ENCODE peak calls at places on chromosomes 11 and 22, in nine cellular contexts. B is HepG2, G is AG04450, T is BJ, X is uterus, H is lower lobe of right lung, R is upper lobe of right lung, S is cardiac fibroblast, I is adrenal gland. E is an unnamed sample.

GRCh38 chr11:78395597-78395996 is 22.0 kb downstream of the GAB2 start:
- DNase-seq in B (no peak), G (no peak), T (no peak), X (no peak), H (no peak), R (no peak), S (no peak), I (no peak), E (no peak)

GRCh38 chr11:77473801-77474508 is at the start of gene PAK1:
- DNase-seq in B (peak), G (peak), T (no peak), X (peak), H (peak), R (peak), S (peak), I (peak), E (peak)

GRCh38 chr11:110984147-110984546 is 261.4 kb upstream of the POU2AF2 start:
- DNase-seq in B (no peak), G (peak), T (no peak), X (no peak), H (no peak), R (no peak), S (peak), I (no peak), E (peak)

GRCh38 chr22:23759566-23759965 is 3.2 kb upstream of the C22orf15 start:
- DNase-seq in B (no peak), G (no peak), T (no peak), X (no peak), H (no peak), R (no peak), S (no peak), I (no peak), E (no peak)

GRCh38 chr11:1195690-1196515 is 27.0 kb upstream of the MUC5B start:
- DNase-seq in B (no peak), G (no peak), T (no peak), X (peak), H (peak), R (peak), S (no peak), I (no peak), E (no peak)

GRCh38 chr11:108944486-108945178 is 279.8 kb downstream of the DDX10 start:
- DNase-seq in B (no peak), G (no peak), T (no peak), X (no peak), H (no peak), R (no peak), S (no peak), I (no peak), E (no peak)

GRCh38 chr11:1453611-1454386 is 32.8 kb downstream of the MOB2 start:
- DNase-seq in B (peak), G (no peak), T (no peak), X (peak), H (no peak), R (no peak), S (no peak), I (no peak), E (no peak)

GRCh38 chr11:83510530-83511449 is 224.6 kb upstream of the CCDC90B start:
- DNase-seq in B (no peak), G (no peak), T (no peak), X (no peak), H (no peak), R (no peak), S (no peak), I (no peak), E (no peak)

GRCh38 chr22:49183826-49184216 is 643.9 kb downstream of the BRD1 start:
- DNase-seq in B (no peak), G (no peak), T (no peak), X (no peak), H (peak), R (no peak), S (no peak), I (no peak), E (no peak)

GRCh38 chr11:83483808-83484207 is 197.6 kb upstream of the CCDC90B start:
- DNase-seq in B (no peak), G (no peak), T (no peak), X (no peak), H (no peak), R (no peak), S (no peak), I (no peak), E (no peak)

GRCh38 chr11:41256060-41256459 is 203.4 kb downstream of the LRRC4C start:
- DNase-seq in B (no peak), G (no peak), T (no peak), X (no peak), H (no peak), R (no peak), S (no peak), I (no peak), E (no peak)

GRCh38 chr11:91798240-91798639 is 426.4 kb upstream of the FAT3 start:
- DNase-seq in B (no peak), G (no peak), T (no peak), X (no peak), H (no peak), R (no peak), S (no peak), I (no peak), E (no peak)

GRCh38 chr11:45264839-45265515 is 21.2 kb downstream of the SYT13 start:
- DNase-seq in B (peak), G (peak), T (peak), X (no peak), H (no peak), R (no peak), S (peak), I (no peak), E (peak)

GRCh38 chr11:119363874-119364590 is 17.5 kb downstream of the USP2 start:
- DNase-seq in B (no peak), G (no peak), T (no peak), X (peak), H (peak), R (peak), S (no peak), I (peak), E (peak)
- TF ChIP-seq CTCF in B (no peak), G (no peak), T (no peak), X (no peak), H (no peak), R (no peak), S (no peak), I (no peak), E (no peak)

GRCh38 chr11:128586689-128587088 is 669 bp downstream of the ETS1 start:
- DNase-seq in B (no peak), G (no peak), T (no peak), X (no peak), H (no peak), R (no peak), S (no peak), I (no peak), E (no peak)
- H3K4me3 ChIP-seq in B (no peak), G (no peak), T (no peak), X (no peak), H (peak), R (peak), S (peak), I (no peak), E (no peak)

GRCh38 chr11:126485021-126485781 is 129.7 kb downstream of the ST3GAL4 start:
- DNase-seq in B (no peak), G (peak), T (no peak), X (no peak), H (no peak), R (peak), S (peak), I (no peak), E (peak)
- TF ChIP-seq CTCF in B (no peak), G (peak), T (peak), X (no peak), H (no peak), R (no peak), S (no peak), I (no peak), E (peak)

GRCh38 chr11:68189888-68190287 is 23.2 kb downstream of the KMT5B start:
- DNase-seq in B (no peak), G (no peak), T (no peak), X (no peak), H (no peak), R (no peak), S (no peak), I (no peak), E (no peak)
- H3K4me3 ChIP-seq in B (no peak), G (no peak), T (no peak), X (no peak), H (no peak), R (no peak), S (no peak), I (no peak), E (no peak)

DNA sequence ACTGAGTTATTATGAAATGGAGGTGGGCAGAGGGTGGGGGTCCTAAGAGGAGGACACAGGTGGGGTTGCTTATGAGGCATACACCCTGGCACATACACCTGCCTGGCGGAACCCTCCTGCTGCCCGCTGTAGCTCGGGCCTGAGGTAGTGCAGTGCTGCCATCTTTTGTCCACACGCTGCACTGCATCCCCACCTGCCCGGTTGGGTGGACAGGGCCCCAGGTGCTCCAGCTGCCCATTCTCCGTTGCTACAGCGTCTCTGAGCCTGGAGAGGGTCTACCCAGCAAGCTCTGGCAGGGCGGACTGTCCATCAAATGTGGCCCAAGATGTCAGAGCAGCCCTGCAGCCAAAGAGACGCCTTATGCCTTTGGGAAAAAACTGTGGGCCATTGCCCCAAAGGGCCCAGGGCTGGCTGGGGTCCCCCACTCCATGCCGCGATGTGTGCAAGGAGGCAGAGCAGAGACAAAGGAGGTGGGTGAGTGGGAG is 131.2 kb downstream of the BUD13 start:
- DNase-seq in B (no peak), G (no peak), T (no peak), X (peak), H (peak), R (peak), S (peak), I (peak), E (peak)
- TF ChIP-seq CTCF in B (peak), G (peak), T (peak), X (peak), H (peak), R (peak), S (peak), I (peak), E (peak)

DNA sequence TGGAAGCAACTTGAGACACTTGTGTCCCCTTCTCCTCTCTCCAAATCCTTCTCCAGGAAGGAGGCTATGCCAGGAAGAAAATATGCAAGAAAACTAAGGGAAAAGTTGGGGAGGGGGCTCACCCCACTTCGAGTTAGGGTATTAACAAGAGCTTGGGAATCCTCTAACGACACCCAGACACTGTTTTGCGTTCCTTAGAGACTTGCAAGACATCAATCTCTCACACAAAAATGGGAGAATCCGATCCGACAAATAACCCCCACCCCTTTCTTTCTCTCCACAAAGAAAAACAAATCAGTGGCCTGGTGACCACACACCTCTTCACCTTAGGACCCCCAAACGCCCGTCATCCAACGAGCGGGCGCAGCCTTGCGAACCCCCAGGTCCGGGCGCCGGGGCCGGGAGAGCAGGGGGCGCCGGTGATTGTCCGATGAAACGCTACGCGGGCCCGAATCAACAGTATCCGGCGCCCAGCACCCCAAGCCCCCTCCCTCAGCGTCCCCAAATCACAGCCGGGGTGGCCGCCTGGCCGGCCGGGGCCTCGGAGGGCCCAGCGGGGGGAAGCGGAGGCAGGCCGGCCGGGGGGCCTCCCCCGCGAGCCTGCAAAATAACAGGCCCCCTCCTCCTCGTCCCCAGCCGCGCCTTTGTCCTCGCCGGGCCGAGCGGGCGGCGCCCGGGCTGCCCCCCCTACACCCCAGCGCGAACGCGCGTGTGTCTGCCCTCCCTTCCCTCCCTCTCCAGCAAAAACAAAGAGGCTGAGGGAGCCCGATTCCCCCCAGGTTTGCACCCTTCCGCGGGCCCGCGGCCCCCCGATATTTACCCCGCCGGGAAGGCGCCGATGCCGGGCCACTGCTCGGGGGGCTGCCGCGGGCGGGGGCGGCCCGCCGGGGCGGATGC is 645 bp downstream of the CSNK1E start:
- DNase-seq in B (no peak), G (no peak), T (no peak), X (peak), H (peak), R (peak), S (peak), I (peak), E (peak)
- H3K4me3 ChIP-seq in B (peak), G (peak), T (peak), X (peak), H (peak), R (peak), S (peak), I (peak), E (peak)

GRCh38 chr11:72241290-72241781 is 2.6 kb downstream of the PHOX2A start:
- DNase-seq in B (no peak), G (no peak), T (no peak), X (no peak), H (no peak), R (peak), S (no peak), I (no peak), E (no peak)

GRCh38 chr11:72239296-72239848 is 4.6 kb downstream of the PHOX2A start:
- DNase-seq in B (no peak), G (no peak), T (no peak), X (peak), H (peak), R (peak), S (peak), I (peak), E (peak)

GRCh38 chr11:72238492-72239295 is 5.3 kb downstream of the PHOX2A start:
- DNase-seq in B (no peak), G (no peak), T (no peak), X (no peak), H (no peak), R (peak), S (no peak), I (peak), E (no peak)

GRCh38 chr11:72240461-72241289 is 3.3 kb downstream of the PHOX2A start:
- DNase-seq in B (no peak), G (no peak), T (no peak), X (no peak), H (no peak), R (peak), S (peak), I (peak), E (no peak)

GRCh38 chr11:72239849-72240460 is 4.0 kb downstream of the PHOX2A start:
- DNase-seq in B (no peak), G (no peak), T (no peak), X (peak), H (peak), R (peak), S (peak), I (no peak), E (peak)
- TF ChIP-seq CTCF in B (no peak), G (no peak), T (no peak), X (peak), H (no peak), R (no peak), S (no peak), I (peak), E (no peak)

DNA sequence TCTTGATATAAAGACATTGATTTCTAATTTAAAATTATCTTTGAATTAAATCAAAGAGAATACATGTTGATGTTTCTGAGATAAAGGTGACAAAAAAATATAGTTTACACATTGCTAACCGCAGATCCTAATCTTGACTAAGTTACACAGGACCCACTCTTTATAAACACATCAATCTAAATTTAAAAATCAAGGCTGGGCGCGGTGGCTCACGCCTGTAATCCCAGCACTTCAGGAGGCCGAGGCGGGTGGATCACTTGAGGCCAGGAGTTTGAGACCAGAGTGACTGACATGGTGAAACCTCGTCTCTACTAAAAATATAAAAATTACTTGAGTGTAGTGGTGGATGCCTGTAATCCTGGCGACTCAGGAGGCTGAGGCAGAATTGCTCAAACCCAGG is 1.9 kb downstream of the ARFGAP3 start:
- DNase-seq in B (no peak), G (no peak), T (no peak), X (no peak), H (no peak), R (no peak), S (peak), I (no peak), E (no peak)
- H3K4me3 ChIP-seq in B (peak), G (peak), T (no peak), X (no peak), H (peak), R (peak), S (peak), I (no peak), E (peak)

GRCh38 chr22:30667486-30668305 is at the start of gene DUSP18:
- DNase-seq in B (peak), G (peak), T (peak), X (peak), H (peak), R (peak), S (peak), I (peak), E (peak)
- TF ChIP-seq CTCF in B (peak), G (peak), T (peak), X (peak), H (peak), R (peak), S (peak), I (peak), E (peak)

GRCh38 chr11:124481365-124482323 is 36.1 kb upstream of the OR8B8 start:
- DNase-seq in B (peak), G (peak), T (no peak), X (no peak), H (no peak), R (no peak), S (peak), I (no peak), E (peak)
- H3K4me3 ChIP-seq in B (peak), G (peak), T (peak), X (no peak), H (peak), R (peak), S (peak), I (no peak), E (peak)

E was measured in AG10803.